ENCODE peak calls at places on chromosomes 11 and 22, in eight cellular contexts. O, P, T, G, L, D, W and X are unnamed samples.
A peak's percentile ranks its signal among the peaks of the same experiment; 100 is the strongest.

GRCh38 chr11:1458340-1459218 is 28.0 kb downstream of the MOB2 start:
- DNase-seq in O (no peak), P (peak; percentile 43), T (no peak), G (peak; percentile 90), L (peak; percentile 78), D (no peak), W (peak; percentile 77), X (no peak)

GRCh38 chr22:19723165-19723989 is at the start of gene GP1BB:
- DNase-seq in O (no peak), P (peak; percentile 61), T (no peak), G (no peak), L (peak; percentile 83), D (no peak), W (no peak), X (no peak)

GRCh38 chr11:1476946-1477736 is 9.4 kb downstream of the MOB2 start:
- DNase-seq in O (no peak), P (no peak), T (no peak), G (no peak), L (no peak), D (no peak), W (no peak), X (no peak)

GRCh38 chr11:2577071-2578005 is 122.5 kb downstream of the KCNQ1OT1 start:
- DNase-seq in O (no peak), P (no peak), T (no peak), G (peak; percentile 25), L (peak; percentile 61), D (no peak), W (peak; percentile 52), X (no peak)

GRCh38 chr11:76830639-76831312 is 29.9 kb upstream of the ACER3 start:
- DNase-seq in O (no peak), P (peak; percentile 46), T (no peak), G (peak; percentile 54), L (no peak), D (no peak), W (peak; percentile 50), X (no peak)

GRCh38 chr22:21606775-21607174 is 23.0 kb downstream of the YDJC start:
- DNase-seq in O (no peak), P (no peak), T (no peak), G (no peak), L (no peak), D (no peak), W (no peak), X (no peak)

GRCh38 chr11:64250875-64251721 is at the start of gene PLCB3:
- DNase-seq in O (peak; percentile 56), P (peak; percentile 53), T (peak; percentile 54), G (peak; percentile 96), L (peak; percentile 91), D (peak; percentile 42), W (peak; percentile 76), X (peak; percentile 40)

GRCh38 chr11:67351275-67352005 is 1.9 kb downstream of the POLD4 start:
- DNase-seq in O (peak; percentile 76), P (peak; percentile 87), T (peak; percentile 53), G (peak; percentile 69), L (peak; percentile 86), D (peak; percentile 62), W (peak; percentile 77), X (peak; percentile 66)

GRCh38 chr22:43168416-43169309 is 17.3 kb downstream of the TSPO start:
- DNase-seq in O (no peak), P (peak; percentile 54), T (no peak), G (no peak), L (peak; percentile 59), D (no peak), W (no peak), X (no peak)

GRCh38 chr22:43167001-43167589 is 15.7 kb downstream of the TSPO start:
- DNase-seq in O (no peak), P (no peak), T (no peak), G (no peak), L (no peak), D (no peak), W (no peak), X (no peak)

GRCh38 chr22:43163241-43163795 is 12.0 kb downstream of the TSPO start:
- DNase-seq in O (no peak), P (no peak), T (no peak), G (no peak), L (no peak), D (no peak), W (no peak), X (no peak)

GRCh38 chr22:43164636-43165035 is 13.3 kb downstream of the TSPO start:
- DNase-seq in O (no peak), P (no peak), T (no peak), G (no peak), L (no peak), D (no peak), W (no peak), X (no peak)

DNA sequence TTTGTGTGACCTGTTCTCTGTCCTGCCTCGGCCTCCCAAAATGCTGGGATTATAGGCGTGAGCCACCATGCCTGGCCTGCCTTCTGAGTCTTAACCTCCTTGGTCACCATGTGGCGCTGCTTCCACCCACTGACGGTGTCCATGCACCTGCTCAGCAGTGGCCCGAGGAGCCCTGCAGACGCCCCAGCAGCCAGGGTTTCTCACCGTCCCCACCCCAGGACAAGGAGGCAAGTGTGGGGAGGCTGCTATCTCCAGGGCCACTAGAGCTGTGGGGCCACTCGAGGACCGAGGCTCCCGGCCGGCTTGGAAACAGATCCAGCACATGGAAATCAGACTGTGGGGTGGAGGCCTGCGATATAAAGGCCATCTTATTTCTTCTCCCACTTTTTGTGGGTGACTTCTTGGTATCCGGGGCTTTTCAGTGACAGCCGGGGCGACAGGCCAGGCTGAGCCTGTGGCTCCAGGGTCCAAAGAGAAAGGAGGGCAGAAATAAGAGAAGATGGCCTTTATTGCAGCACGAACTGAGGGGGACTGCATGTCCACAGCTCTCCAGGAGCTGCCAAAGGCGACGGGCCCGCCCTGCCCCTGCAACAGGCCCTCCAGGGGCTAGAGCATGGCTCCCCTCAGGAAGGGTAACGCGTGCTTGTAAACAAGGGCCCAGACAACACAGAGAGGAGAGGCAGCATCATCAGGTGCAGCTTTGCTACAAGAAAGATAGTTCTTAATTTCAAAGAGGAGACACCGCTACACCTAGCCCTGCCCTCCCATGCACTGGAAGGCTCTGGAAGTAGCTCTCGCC is 15.0 kb downstream of the TSPO start:
- DNase-seq in O (no peak), P (no peak), T (no peak), G (no peak), L (no peak), D (no peak), W (no peak), X (no peak)
- H3K4me3 ChIP-seq in O (no peak overlapping the region), P (no peak overlapping the region), T (no peak overlapping the region), G (no peak overlapping the region), L (no peak overlapping the region), D (no peak overlapping the region), W (no peak overlapping the region), X (no peak overlapping the region)

DNA sequence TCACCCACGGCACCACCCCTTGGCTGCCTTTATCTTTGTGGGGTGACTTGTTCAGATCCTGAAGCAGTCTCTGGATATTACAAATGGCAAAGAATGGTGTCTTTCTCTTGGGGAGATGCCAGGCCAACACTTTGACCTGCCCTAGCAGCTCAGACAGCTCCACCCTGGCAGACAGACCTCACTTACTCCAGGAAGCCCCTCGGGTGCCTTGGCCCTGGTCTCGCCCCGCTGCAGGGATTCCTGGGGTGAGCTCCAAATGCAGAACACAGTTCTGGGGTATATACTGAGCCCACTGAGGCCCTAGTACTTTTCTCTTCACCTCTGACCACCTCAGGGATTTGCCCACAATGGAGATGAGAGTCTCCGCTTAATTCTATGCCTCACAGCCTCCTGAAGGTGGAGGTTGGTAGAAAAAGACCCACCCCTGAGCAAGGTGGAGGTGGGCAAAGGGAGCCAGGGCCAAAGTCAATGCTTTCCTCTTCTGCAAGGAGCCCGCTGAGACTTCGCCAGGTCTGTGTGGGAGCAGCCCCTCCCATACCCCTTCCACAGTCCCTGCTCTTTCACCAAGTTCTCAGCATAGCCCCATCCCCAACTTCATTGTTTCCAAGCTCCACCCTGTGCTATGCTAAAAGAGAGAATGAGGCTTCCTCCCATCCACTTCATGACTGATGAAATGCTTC is 11.1 kb upstream of the ST3GAL4 start:
- DNase-seq in O (no peak), P (no peak), T (no peak), G (no peak), L (no peak), D (no peak), W (no peak), X (no peak)
- H3K27ac ChIP-seq in O (no peak overlapping the region), P (no peak overlapping the region), T (no peak overlapping the region), G (no peak overlapping the region), L (peak overlapping the region; percentile 36), D (no peak overlapping the region), W (no peak overlapping the region), X (no peak overlapping the region)

GRCh38 chr11:122232985-122233384 is 117.0 kb upstream of the BLID start:
- DNase-seq in O (no peak), P (no peak), T (no peak), G (no peak), L (no peak), D (no peak), W (no peak), X (no peak)

GRCh38 chr11:122229078-122229477 is 113.1 kb upstream of the BLID start:
- DNase-seq in O (no peak), P (no peak), T (no peak), G (no peak), L (no peak), D (no peak), W (no peak), X (no peak)

GRCh38 chr11:122230387-122230760 is 114.4 kb upstream of the BLID start:
- DNase-seq in O (no peak), P (no peak), T (no peak), G (no peak), L (no peak), D (no peak), W (no peak), X (no peak)

GRCh38 chr11:122226810-122227379 is 110.9 kb upstream of the BLID start:
- DNase-seq in O (no peak), P (no peak), T (no peak), G (no peak), L (no peak), D (no peak), W (no peak), X (no peak)

DNA sequence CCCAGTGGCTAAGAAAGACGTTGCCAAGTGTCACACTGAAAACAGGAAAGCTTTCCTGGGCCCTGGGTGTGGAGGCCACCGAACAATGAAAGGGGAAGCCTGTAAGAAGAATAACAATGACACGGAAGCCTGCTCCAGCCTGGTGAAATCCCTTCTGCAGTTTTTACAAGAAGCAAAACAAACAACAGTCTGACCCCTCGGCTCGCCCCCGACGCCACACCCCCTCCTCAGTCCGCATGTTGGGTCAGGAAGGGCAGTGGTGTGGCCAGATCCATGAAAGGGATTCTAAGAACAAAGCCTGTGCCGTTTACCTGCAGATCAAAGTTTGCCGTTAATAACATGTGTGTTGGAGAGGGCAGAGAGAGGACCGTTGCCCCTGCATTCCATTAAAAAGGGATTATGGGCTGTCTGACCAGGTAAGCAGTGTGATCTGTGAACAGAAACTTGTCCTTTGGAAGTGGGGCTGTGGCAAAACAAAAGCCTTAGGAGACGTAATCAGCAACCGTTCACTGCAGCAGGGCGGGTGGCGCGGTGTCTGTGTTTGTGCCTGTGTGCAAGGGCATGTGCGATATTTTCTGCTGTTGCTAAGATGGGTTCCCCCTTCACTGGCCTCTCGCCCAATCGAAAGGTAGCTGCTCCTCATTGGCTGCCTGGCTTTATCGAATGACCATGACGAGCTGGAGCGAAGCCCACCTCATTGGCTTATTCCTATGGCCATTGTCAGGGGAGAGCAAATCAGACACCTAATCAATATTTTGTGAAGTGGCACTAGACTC is 113.8 kb upstream of the BLID start:
- DNase-seq in O (no peak), P (no peak), T (no peak), G (no peak), L (peak; percentile 75), D (no peak), W (no peak), X (no peak)
- H3K4me3 ChIP-seq in O (no peak overlapping the region), P (no peak overlapping the region), T (no peak overlapping the region), G (no peak overlapping the region), L (no peak overlapping the region), D (no peak overlapping the region), W (no peak overlapping the region), X (no peak overlapping the region)

DNA sequence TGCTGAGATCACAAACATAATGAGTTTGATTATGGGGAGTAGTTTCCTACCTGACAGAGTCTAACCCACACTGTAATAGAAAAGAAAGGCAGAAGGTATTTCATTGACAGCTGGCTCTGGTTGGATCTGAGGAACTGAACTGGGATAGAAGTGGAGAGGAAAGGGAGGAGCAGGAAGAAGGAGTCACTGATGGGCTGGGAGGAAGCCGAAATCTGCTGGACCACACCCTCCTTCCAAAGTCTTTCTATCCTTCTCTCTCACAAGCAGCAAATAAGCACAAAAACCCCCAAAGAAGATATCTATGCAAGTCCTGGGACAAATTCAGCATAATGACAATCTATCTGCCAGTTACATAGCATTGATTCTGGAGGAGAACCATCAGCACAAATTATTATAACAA is 11.6 kb downstream of the BLID start:
- DNase-seq in O (no peak), P (no peak), T (no peak), G (no peak), L (no peak), D (no peak), W (no peak), X (no peak)
- H3K27ac ChIP-seq in O (no peak overlapping the region), P (no peak overlapping the region), T (no peak overlapping the region), G (peak overlapping the region; percentile 3), L (no peak overlapping the region), D (no peak overlapping the region), W (no peak overlapping the region), X (no peak overlapping the region)